ENCODE peak calls at places on chromosomes 11 and 22, in seven cellular contexts. L is H1, D is K562, H is GM12878, O is GM12891, R is SK-N-SH, W is HepG2. S is an unnamed sample.

GRCh38 chr11:59205664-59206063 is 7.1 kb downstream of the MPEG1 start:
- DNase-seq in L (no peak), D (no peak), H (no peak), O (no peak), R (no peak), W (no peak), S (no peak)

GRCh38 chr11:27395556-27396258 is 32.7 kb upstream of the CCDC34 start:
- DNase-seq in L (no peak), D (no peak), H (no peak), O (no peak), R (no peak), W (peak), S (no peak)

GRCh38 chr22:44909241-44909640 is 100.6 kb downstream of the PHF21B start:
- DNase-seq in L (no peak), D (no peak), H (no peak), O (no peak), R (no peak), W (no peak), S (no peak)

GRCh38 chr11:134482865-134483264 is 70.8 kb upstream of the B3GAT1 start:
- DNase-seq in L (no peak), D (no peak), H (no peak), O (no peak), R (no peak), W (no peak), S (no peak)

GRCh38 chr11:119149371-119150275 is 771 bp downstream of the ABCG4 start:
- DNase-seq in L (no peak), D (no peak), H (no peak), O (no peak), R (peak), W (no peak), S (no peak)

GRCh38 chr11:57514538-57515331 is 767 bp downstream of the SLC43A1 start:
- DNase-seq in L (peak), D (peak), H (no peak), O (peak), R (peak), W (peak), S (peak)

GRCh38 chr11:97454988-97455387 is 1065.2 kb downstream of the JRKL start:
- DNase-seq in L (no peak), D (no peak), H (no peak), O (no peak), R (peak), W (peak), S (no peak)

GRCh38 chr22:38034884-38035529 is 22.2 kb upstream of the PICK1 start:
- DNase-seq in L (no peak), D (no peak), H (no peak), O (no peak), R (peak), W (no peak), S (no peak)

GRCh38 chr11:43687120-43687791 is 6.7 kb downstream of the HSD17B12 start:
- DNase-seq in L (no peak), D (no peak), H (no peak), O (no peak), R (no peak), W (no peak), S (no peak)
- TF ChIP-seq TAF1 in L (no peak), D (no peak), H (no peak), O (no peak), R (no peak), W (no peak), S (no peak)

GRCh38 chr11:90476442-90477007 is 253.7 kb upstream of the CHORDC1 start:
- DNase-seq in L (no peak), D (no peak), H (peak), O (no peak), R (peak), W (peak), S (no peak)
- TF ChIP-seq TAF1 in L (no peak), D (no peak), H (no peak), O (no peak), R (no peak), W (no peak), S (no peak)

GRCh38 chr11:77083553-77084245 is 16.9 kb downstream of the CAPN5 start:
- DNase-seq in L (no peak), D (no peak), H (no peak), O (no peak), R (no peak), W (no peak), S (no peak)
- TF ChIP-seq TAF1 in L (no peak), D (no peak), H (no peak), O (no peak), R (no peak), W (no peak), S (no peak)

DNA sequence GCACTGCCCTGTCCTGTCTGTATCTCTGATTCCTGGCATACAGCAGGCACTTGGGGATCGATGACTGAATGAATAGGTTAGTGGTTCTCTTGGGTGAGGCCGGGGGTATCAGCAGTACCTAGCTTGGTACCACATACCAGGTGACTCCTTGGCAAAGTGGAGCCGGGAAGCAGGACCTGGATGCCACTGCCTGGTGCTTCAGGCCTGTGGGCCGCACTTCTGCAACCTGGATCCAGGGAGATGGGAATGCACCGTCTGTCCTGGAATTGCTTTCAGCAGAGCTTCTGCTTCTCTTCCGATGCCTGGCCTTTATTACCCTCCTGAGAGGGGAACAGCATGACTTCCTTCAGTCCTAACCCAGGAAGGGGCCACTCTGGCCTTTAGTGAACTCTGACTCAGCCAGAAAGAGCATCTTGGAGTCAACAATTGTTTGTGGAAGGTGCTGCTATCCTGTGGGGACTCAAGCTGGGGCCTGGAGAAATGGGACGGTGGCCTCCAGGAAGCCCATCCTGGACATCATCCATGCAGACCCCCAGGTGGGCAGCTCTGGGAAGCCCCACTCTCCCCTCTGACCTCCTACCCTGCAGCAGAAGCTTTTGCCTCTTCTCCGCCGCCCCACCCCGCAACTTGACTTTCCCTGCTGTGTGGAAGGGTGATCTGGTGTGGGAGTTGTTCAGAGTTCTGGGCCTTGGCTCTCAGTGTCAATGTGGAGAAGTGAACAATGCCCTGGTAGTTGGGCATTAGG is 5.1 kb downstream of the CD82 start:
- DNase-seq in L (no peak), D (no peak), H (no peak), O (no peak), R (peak), W (no peak), S (no peak)
- TF ChIP-seq TAF1 in L (no peak), D (no peak), H (no peak), O (no peak), R (no peak), W (no peak), S (no peak)

DNA sequence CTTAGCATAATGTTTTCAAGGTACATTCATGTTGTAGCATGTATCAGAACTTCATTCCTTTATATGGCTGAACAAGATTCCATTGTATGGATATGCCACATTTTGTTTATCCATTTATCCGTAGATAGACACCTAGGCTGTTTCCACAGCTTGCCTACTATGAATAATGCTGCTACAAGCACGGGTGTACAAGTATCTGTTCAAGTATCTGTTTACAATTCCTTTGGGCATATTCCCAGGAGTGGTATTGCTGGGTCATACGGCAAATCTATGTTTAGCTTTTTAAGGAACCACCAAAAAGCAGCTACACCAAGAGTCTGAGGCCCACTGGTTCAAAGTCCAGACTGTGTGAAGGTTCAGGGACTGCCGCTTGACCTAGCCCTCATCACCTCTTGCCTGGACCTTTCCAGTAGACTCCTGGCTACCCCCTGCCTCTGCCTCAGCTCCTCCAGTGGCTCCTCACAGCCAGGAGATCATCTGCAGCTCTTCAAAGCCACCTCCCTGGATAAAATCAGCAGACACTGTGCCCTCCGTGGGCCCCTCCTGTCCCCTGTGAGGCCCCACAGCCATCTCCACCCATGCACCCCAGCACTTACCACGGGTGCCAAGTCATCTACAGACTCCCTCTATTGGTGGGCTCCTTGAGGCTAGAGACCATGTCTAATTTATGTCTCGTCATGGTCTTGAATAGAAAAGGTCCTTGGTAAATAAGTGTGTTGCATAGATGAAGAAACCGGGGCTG is 160.3 kb downstream of the MN1 start:
- DNase-seq in L (no peak), D (no peak), H (no peak), O (no peak), R (no peak), W (no peak), S (no peak)
- TF ChIP-seq TAF1 in L (no peak), D (no peak), H (no peak), O (no peak), R (no peak), W (no peak), S (no peak)

GRCh38 chr11:103633819-103634590 is 402.4 kb upstream of the DDI1 start:
- DNase-seq in L (no peak), D (no peak), H (no peak), O (no peak), R (no peak), W (no peak), S (no peak)

GRCh38 chr11:103636232-103636631 is 400.2 kb upstream of the DDI1 start:
- DNase-seq in L (no peak), D (no peak), H (no peak), O (no peak), R (no peak), W (no peak), S (no peak)

GRCh38 chr11:103631841-103632240 is 404.6 kb upstream of the DDI1 start:
- DNase-seq in L (no peak), D (no peak), H (no peak), O (no peak), R (no peak), W (no peak), S (no peak)

GRCh38 chr11:103637250-103637649 is 399.2 kb upstream of the DDI1 start:
- DNase-seq in L (no peak), D (no peak), H (no peak), O (no peak), R (no peak), W (no peak), S (no peak)

DNA sequence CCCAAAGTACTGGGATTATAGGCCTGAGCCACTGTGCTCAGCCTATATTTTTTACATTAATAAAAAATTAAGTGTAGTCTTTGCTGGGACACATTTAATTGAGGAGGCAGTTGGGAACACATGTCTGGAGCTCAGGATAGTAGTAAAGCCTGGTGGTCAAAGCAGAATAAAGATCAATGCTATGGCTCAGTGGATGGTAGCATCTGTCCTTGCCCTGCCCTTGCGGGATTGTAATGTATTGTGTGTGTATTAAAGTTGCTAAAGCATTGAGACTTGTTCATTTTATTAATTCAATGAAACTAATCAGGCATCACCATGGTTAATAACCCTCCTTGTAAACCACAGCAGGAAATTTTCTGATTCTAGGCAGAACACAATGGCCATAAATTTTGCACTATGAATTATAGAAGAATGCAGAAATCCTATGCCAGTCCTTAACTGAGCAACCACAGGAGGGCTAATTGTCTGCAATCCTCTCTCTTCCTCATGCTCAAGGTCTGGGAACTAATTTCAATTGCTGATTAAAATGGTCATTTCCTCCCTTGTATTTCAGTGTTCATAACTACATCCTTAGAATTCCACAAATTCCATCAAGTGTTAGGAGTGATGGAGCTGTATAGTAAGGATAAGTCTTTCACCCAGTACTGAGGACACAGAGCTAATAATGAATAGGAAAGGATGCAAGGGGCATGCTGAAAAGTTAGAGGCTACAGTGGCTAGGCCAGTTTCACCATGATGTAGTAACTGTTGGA is 403.2 kb upstream of the DDI1 start:
- DNase-seq in L (no peak), D (no peak), H (no peak), O (no peak), R (no peak), W (no peak), S (no peak)
- TF ChIP-seq TAF1 in L (no peak), D (no peak), H (no peak), O (no peak), R (no peak), W (no peak), S (no peak)

GRCh38 chr11:86606849-86607481 is 65.5 kb downstream of the ME3 start:
- DNase-seq in L (no peak), D (no peak), H (no peak), O (no peak), R (no peak), W (no peak), S (no peak)

GRCh38 chr11:86615495-86615894 is 56.9 kb downstream of the ME3 start:
- DNase-seq in L (no peak), D (no peak), H (no peak), O (no peak), R (no peak), W (no peak), S (no peak)

GRCh38 chr11:86606270-86606848 is 66.1 kb downstream of the ME3 start:
- DNase-seq in L (no peak), D (no peak), H (no peak), O (no peak), R (no peak), W (no peak), S (no peak)

GRCh38 chr11:86608251-86608799 is 64.1 kb downstream of the ME3 start:
- DNase-seq in L (peak), D (peak), H (peak), O (peak), R (peak), W (peak), S (no peak)

DNA sequence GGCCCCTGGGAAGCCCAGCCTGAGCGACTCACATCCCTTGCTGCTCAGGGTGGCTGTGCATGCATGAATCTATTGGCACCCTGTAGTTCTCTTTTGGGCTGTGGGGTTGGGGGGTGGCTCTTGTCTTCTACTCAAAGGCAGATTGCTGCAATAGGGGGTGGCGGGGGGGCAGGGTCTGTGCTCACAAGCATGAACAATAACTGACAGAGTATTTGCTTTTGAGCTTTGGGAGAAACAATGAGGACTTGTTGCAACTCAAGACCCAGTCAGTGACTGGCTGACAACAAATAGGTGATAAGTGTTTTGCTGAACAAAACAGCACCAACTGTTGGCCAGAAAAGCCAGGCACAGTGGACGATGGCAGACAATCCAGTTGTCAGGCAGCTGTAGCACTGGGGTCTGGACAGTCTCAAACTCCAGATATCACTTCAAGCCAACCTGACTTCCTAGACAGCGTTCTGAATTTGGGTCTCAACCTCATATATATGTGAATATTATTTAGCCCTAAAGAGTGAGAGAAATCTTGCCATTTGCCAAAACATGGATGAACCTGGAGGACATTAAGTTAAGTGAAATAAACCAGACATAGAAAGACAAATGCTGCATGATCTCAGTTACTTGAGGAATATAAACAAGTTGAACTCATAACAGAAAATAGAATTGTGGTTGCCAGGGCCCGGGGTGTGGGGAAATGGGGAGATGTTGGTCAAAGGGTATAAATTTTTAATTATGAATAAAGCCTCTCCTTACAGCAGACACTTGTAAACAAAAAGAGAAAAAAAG is 61.7 kb downstream of the ME3 start:
- DNase-seq in L (no peak), D (no peak), H (no peak), O (no peak), R (no peak), W (peak), S (no peak)
- TF ChIP-seq TAF1 in L (no peak), D (no peak), H (no peak), O (no peak), R (no peak), W (no peak), S (no peak)

S was measured in GM12892.